ENCODE peak calls at places on chromosomes 13 and 19, in eight cellular contexts. B, D, H, L, G, J, X and C are unnamed samples.

GRCh38 chr19:32201211-32201610 is 144.2 kb upstream of the ZNF507 start:
- DNase-seq in B (no peak), D (no peak), H (no peak), L (no peak), G (no peak), J (no peak), X (no peak), C (no peak)

GRCh38 chr19:15178629-15179308 is 22.0 kb downstream of the NOTCH3 start:
- DNase-seq in B (no peak), D (no peak), H (no peak), L (no peak), G (no peak), J (no peak), X (peak; percentile 75), C (no peak)

GRCh38 chr13:48798180-48798579 is 144.5 kb downstream of the CYSLTR2 start:
- DNase-seq in B (no peak), D (no peak), H (no peak), L (no peak), G (no peak), J (no peak), X (no peak), C (no peak)

GRCh38 chr13:40878321-40878720 is 88.9 kb downstream of the SLC25A15 start:
- DNase-seq in B (no peak), D (no peak), H (no peak), L (peak; percentile 7), G (no peak), J (no peak), X (no peak), C (no peak)

GRCh38 chr19:34838753-34839431 is 65.9 kb upstream of the ZNF599 start:
- DNase-seq in B (peak; percentile 71), D (no peak), H (no peak), L (no peak), G (no peak), J (no peak), X (peak; percentile 92), C (no peak)

GRCh38 chr19:54674021-54674617 is 11.3 kb downstream of the LILRB4 start:
- DNase-seq in B (no peak), D (peak; percentile 49), H (no peak), L (no peak), G (no peak), J (no peak), X (no peak), C (no peak)

GRCh38 chr13:44969858-44970484 is 19.3 kb downstream of the NUFIP1 start:
- DNase-seq in B (peak; percentile 77), D (peak; percentile 13), H (peak; percentile 34), L (peak; percentile 71), G (peak; percentile 22), J (no peak), X (no peak), C (no peak)

GRCh38 chr13:98664047-98664446 is 87.1 kb upstream of the STK24 start:
- DNase-seq in B (no peak), D (no peak), H (no peak), L (peak; percentile 85), G (no peak), J (no peak), X (no peak), C (no peak)

GRCh38 chr13:98722958-98723357 is 29.5 kb downstream of the SLC15A1 start:
- DNase-seq in B (peak; percentile 20), D (no peak), H (no peak), L (no peak), G (no peak), J (no peak), X (no peak), C (no peak)

GRCh38 chr19:2869618-2870017 is 2.5 kb downstream of the ZNF556 start:
- DNase-seq in B (no peak), D (no peak), H (no peak), L (no peak), G (no peak), J (no peak), X (no peak), C (no peak)

GRCh38 chr19:33373701-33374405 is at the start of gene CEBPG:
- DNase-seq in B (peak; percentile 88), D (peak; percentile 93), H (no peak), L (peak; percentile 64), G (peak; percentile 61), J (peak; percentile 87), X (no peak), C (peak; percentile 52)

GRCh38 chr19:10975374-10976036 is 14.7 kb downstream of the SMARCA4 start:
- DNase-seq in B (peak; percentile 47), D (no peak), H (no peak), L (peak; percentile 66), G (peak; percentile 62), J (no peak), X (no peak), C (no peak)

GRCh38 chr19:1155352-1156304 is 18.4 kb downstream of the SBNO2 start:
- DNase-seq in B (no peak), D (no peak), H (no peak), L (no peak), G (no peak), J (no peak), X (no peak), C (no peak)

DNA sequence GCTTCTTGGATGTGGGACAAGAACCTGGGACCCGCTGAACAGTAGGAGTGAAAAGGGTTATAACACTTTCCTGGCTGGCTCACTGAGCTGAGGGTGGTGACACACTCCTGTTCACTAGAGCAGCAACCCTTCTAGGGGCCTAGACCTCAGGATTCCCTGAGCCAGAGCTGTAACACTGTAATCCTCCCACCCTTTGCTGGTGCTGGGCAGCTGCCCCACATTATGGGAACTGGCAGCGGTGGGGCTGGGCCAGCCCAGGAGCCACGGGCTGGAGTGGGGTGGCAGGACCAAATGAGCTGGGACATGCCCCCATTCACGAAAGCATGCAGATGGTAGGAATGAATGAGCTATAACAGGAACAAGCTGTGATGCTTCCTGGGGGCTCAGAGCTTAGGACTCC is 110.6 kb downstream of the B3GLCT start:
- DNase-seq in B (no peak), D (no peak), H (no peak), L (no peak), G (no peak), J (no peak), X (no peak), C (no peak)
- H3K27ac ChIP-seq in B (no peak overlapping the region), D (no peak overlapping the region), H (no peak overlapping the region), L (no peak overlapping the region), G (peak overlapping the region; percentile 68), J (no peak overlapping the region), X (no peak overlapping the region), C (no peak overlapping the region)

GRCh38 chr13:114064516-114065140 is 67.8 kb downstream of the RASA3 start:
- DNase-seq in B (no peak), D (no peak), H (no peak), L (peak; percentile 40), G (peak; percentile 41), J (peak; percentile 76), X (no peak), C (no peak)

GRCh38 chr13:114066956-114067355 is 65.5 kb downstream of the RASA3 start:
- DNase-seq in B (no peak), D (no peak), H (no peak), L (no peak), G (no peak), J (peak; percentile 75), X (no peak), C (no peak)

GRCh38 chr13:114067381-114067885 is 65.0 kb downstream of the RASA3 start:
- DNase-seq in B (no peak), D (no peak), H (no peak), L (peak; percentile 68), G (no peak), J (peak; percentile 51), X (no peak), C (no peak)

GRCh38 chr13:114065141-114065925 is 67.1 kb downstream of the RASA3 start:
- DNase-seq in B (peak; percentile 93), D (peak; percentile 65), H (peak; percentile 92), L (peak; percentile 98), G (peak; percentile 84), J (peak; percentile 95), X (peak; percentile 93), C (peak; percentile 51)

DNA sequence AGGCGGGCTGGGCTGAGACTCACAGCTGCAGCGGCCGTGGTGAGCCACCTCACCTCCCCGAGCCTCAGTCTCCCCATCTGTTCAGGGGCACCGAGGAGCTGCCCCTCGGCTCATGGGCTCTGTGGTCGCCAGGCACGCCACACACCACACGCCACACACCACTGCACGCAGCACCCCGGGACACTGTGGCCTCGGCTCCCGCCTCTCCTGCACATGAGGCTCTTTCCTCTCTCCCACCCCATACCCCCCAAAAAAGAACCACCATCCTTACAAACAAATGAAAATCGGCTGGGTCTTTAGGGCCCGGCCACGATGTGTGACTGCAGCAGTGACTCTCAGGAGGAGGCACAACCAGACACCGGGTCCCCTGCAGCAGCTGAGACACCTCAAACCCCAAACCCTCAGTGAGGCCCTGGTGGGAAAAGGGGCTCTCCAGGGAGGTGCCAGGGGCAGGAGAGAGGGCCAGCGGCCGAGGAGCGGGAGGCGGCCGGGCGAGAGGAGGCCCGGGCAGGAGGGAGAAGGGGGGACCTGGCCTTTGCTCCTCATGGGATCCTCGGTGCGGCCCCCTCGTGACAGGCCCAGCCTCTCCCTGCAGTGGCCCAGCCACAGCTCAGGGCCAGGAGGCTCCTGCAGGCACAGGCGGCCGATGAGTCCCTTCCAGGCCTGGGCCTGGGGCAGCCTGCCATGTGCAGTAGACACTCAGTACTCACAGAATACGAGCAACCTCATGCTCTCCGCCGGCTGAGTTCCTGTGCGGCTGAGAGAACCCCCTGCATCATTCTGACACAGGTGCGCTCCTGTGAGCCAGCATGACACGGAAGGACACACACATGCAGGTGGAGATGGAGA is 66.3 kb downstream of the RASA3 start:
- DNase-seq in B (no peak), D (no peak), H (no peak), L (no peak), G (peak; percentile 38), J (peak; percentile 76), X (no peak), C (no peak)
- H3K4me3 ChIP-seq in B (no peak overlapping the region), D (no peak overlapping the region), H (no peak overlapping the region), L (no peak overlapping the region), G (no peak overlapping the region), J (no peak overlapping the region), X (no peak overlapping the region), C (peak overlapping the region; percentile 20)

GRCh38 chr19:19721896-19722295 is 11.0 kb downstream of the ZNF14 start:
- DNase-seq in B (no peak), D (no peak), H (no peak), L (no peak), G (no peak), J (no peak), X (no peak), C (no peak)

DNA sequence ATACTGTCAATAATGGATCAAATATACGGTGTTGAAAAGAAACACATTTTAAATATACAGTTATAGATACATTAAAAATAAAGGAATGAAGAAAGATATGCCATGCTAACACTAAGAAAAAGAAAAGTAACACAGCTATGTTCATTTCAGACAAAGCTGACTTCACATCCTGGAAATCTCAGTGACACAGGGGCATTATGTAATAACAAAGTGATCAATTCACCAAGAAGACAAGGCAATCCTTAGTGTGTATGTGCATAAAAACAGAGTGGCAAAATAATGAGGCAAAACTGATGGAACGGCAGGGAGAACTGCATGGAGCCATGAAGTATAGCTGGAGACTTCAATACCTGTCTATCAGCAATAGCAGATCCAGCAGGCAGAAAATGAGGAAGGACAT is 13.1 kb downstream of the ZNF14 start:
- DNase-seq in B (no peak), D (no peak), H (no peak), L (no peak), G (no peak), J (no peak), X (no peak), C (no peak)
- H3K9me3 ChIP-seq in B (peaks cover 66% of the 10 kb centered on the region), D (peaks cover 36% of the 10 kb centered on the region), H (peaks cover 41% of the 10 kb centered on the region), L (peaks cover 54% of the 10 kb centered on the region), G (peaks cover 80% of the 10 kb centered on the region), J (peaks cover 72% of the 10 kb centered on the region), X (peaks cover 80% of the 10 kb centered on the region), C (peaks cover 68% of the 10 kb centered on the region)

DNA sequence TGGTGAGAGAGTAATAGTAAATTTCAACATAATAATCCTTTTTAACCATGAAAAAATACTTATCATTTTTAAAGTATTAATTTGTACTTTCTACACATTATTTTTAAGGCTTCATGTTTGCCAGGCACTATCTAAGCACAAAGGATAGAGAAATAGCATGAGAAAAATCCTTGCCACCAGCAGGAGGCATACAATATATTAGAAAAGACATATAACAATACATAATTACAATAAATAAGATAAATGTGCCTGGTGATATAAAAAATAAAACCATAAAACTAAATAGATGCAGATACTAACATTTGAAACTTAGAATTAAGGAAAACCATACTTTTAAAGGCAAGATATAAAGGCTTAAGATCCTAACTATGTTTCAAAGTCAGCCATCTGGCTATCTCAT is 1256.4 kb downstream of the DIAPH3 start:
- DNase-seq in B (no peak), D (no peak), H (no peak), L (peak; percentile 0), G (no peak), J (no peak), X (no peak), C (no peak)
- H3K27ac ChIP-seq in B (no peak overlapping the region), D (no peak overlapping the region), H (no peak overlapping the region), L (no peak overlapping the region), G (no peak overlapping the region), J (no peak overlapping the region), X (no peak overlapping the region), C (no peak overlapping the region)